ENCODE peak calls at places on chromosomes 5 and 9, in eight cellular contexts. One of them, this sample, is unnamed.

GRCh38 chr5:171592076-171592475 is 172.6 kb downstream of the FGF18 start:
- DNase-seq in C1 segment of cervical spinal cord: no peak
- DNase-seq in NCI-H748 treated with DMSO at 0.1 percent for 48 hours: no peak
- DNase-seq in H54: no peak
- DNase-seq in adipocyte: no peak
- DNase-seq in NCI-H2171 treated with DMSO at 0.1 percent for 48 hours: no peak
- DNase-seq in ELF-1: no peak
- DNase-seq in activated T-helper 1 cell treated with anti-CD3 and anti-CD28 coated beads, Interleukin-12 subunit alpha, Interleukin-12 subunit beta, Interleukin-2, Interleukin-4 antibody, amounts not matched to agents 30 ng/mL and 10 ng/mL and 1 ng/mL, durations not matched to agents 14 hours and 24 hours and 36 hours: no peak
- DNase-seq in this sample: no peak

GRCh38 chr9:115456515-115456914 is 338.6 kb upstream of the TNC start:
- DNase-seq in C1 segment of cervical spinal cord: no peak
- DNase-seq in NCI-H748 treated with DMSO at 0.1 percent for 48 hours: no peak
- DNase-seq in H54: no peak
- DNase-seq in adipocyte: peak; percentile 79
- DNase-seq in NCI-H2171 treated with DMSO at 0.1 percent for 48 hours: no peak
- DNase-seq in ELF-1: no peak
- DNase-seq in activated T-helper 1 cell treated with anti-CD3 and anti-CD28 coated beads, Interleukin-12 subunit alpha, Interleukin-12 subunit beta, Interleukin-2, Interleukin-4 antibody, amounts not matched to agents 30 ng/mL and 10 ng/mL and 1 ng/mL, durations not matched to agents 14 hours and 24 hours and 36 hours: no peak
- DNase-seq in this sample: no peak

GRCh38 chr9:72888943-72889342 is 63.9 kb downstream of the ALDH1A1 start:
- DNase-seq in C1 segment of cervical spinal cord: no peak
- DNase-seq in NCI-H748 treated with DMSO at 0.1 percent for 48 hours: no peak
- DNase-seq in H54: no peak
- DNase-seq in adipocyte: no peak
- DNase-seq in NCI-H2171 treated with DMSO at 0.1 percent for 48 hours: no peak
- DNase-seq in ELF-1: no peak
- DNase-seq in activated T-helper 1 cell treated with anti-CD3 and anti-CD28 coated beads, Interleukin-12 subunit alpha, Interleukin-12 subunit beta, Interleukin-2, Interleukin-4 antibody, amounts not matched to agents 30 ng/mL and 10 ng/mL and 1 ng/mL, durations not matched to agents 14 hours and 24 hours and 36 hours: no peak
- DNase-seq in this sample: no peak

GRCh38 chr5:1858436-1858835 is 24.3 kb downstream of the IRX4 start:
- DNase-seq in C1 segment of cervical spinal cord: no peak
- DNase-seq in NCI-H748 treated with DMSO at 0.1 percent for 48 hours: no peak
- DNase-seq in H54: no peak
- DNase-seq in adipocyte: no peak
- DNase-seq in NCI-H2171 treated with DMSO at 0.1 percent for 48 hours: no peak
- DNase-seq in ELF-1: no peak
- DNase-seq in activated T-helper 1 cell treated with anti-CD3 and anti-CD28 coated beads, Interleukin-12 subunit alpha, Interleukin-12 subunit beta, Interleukin-2, Interleukin-4 antibody, amounts not matched to agents 30 ng/mL and 10 ng/mL and 1 ng/mL, durations not matched to agents 14 hours and 24 hours and 36 hours: no peak
- DNase-seq in this sample: no peak

GRCh38 chr9:3441197-3441816 is 84.5 kb downstream of the RFX3 start:
- DNase-seq in C1 segment of cervical spinal cord: no peak
- DNase-seq in NCI-H748 treated with DMSO at 0.1 percent for 48 hours: peak; percentile 14
- DNase-seq in H54: peak; percentile 3
- DNase-seq in adipocyte: peak; percentile 70
- DNase-seq in NCI-H2171 treated with DMSO at 0.1 percent for 48 hours: peak; percentile 41
- DNase-seq in ELF-1: peak; percentile 11
- DNase-seq in activated T-helper 1 cell treated with anti-CD3 and anti-CD28 coated beads, Interleukin-12 subunit alpha, Interleukin-12 subunit beta, Interleukin-2, Interleukin-4 antibody, amounts not matched to agents 30 ng/mL and 10 ng/mL and 1 ng/mL, durations not matched to agents 14 hours and 24 hours and 36 hours: peak; percentile 18
- DNase-seq in this sample: peak; percentile 28

GRCh38 chr9:108056805-108057386 is 567.3 kb upstream of the KLF4 start:
- DNase-seq in C1 segment of cervical spinal cord: no peak
- DNase-seq in NCI-H748 treated with DMSO at 0.1 percent for 48 hours: no peak
- DNase-seq in H54: peak; percentile 24
- DNase-seq in adipocyte: peak; percentile 78
- DNase-seq in NCI-H2171 treated with DMSO at 0.1 percent for 48 hours: no peak
- DNase-seq in ELF-1: no peak
- DNase-seq in activated T-helper 1 cell treated with anti-CD3 and anti-CD28 coated beads, Interleukin-12 subunit alpha, Interleukin-12 subunit beta, Interleukin-2, Interleukin-4 antibody, amounts not matched to agents 30 ng/mL and 10 ng/mL and 1 ng/mL, durations not matched to agents 14 hours and 24 hours and 36 hours: no peak
- DNase-seq in this sample: no peak

GRCh38 chr5:60700347-60700815 is 415 bp upstream of the DEPDC1B start:
- DNase-seq in C1 segment of cervical spinal cord: no peak
- DNase-seq in NCI-H748 treated with DMSO at 0.1 percent for 48 hours: no peak
- DNase-seq in H54: no peak
- DNase-seq in adipocyte: peak; percentile 43
- DNase-seq in NCI-H2171 treated with DMSO at 0.1 percent for 48 hours: peak; percentile 42
- DNase-seq in ELF-1: no peak
- DNase-seq in activated T-helper 1 cell treated with anti-CD3 and anti-CD28 coated beads, Interleukin-12 subunit alpha, Interleukin-12 subunit beta, Interleukin-2, Interleukin-4 antibody, amounts not matched to agents 30 ng/mL and 10 ng/mL and 1 ng/mL, durations not matched to agents 14 hours and 24 hours and 36 hours: no peak
- DNase-seq in this sample: no peak

GRCh38 chr5:31534527-31535046 is 2.5 kb downstream of the C5orf22 start:
- DNase-seq in C1 segment of cervical spinal cord: no peak
- DNase-seq in NCI-H748 treated with DMSO at 0.1 percent for 48 hours: no peak
- DNase-seq in H54: no peak
- DNase-seq in adipocyte: no peak
- DNase-seq in NCI-H2171 treated with DMSO at 0.1 percent for 48 hours: no peak
- DNase-seq in ELF-1: no peak
- DNase-seq in activated T-helper 1 cell treated with anti-CD3 and anti-CD28 coated beads, Interleukin-12 subunit alpha, Interleukin-12 subunit beta, Interleukin-2, Interleukin-4 antibody, amounts not matched to agents 30 ng/mL and 10 ng/mL and 1 ng/mL, durations not matched to agents 14 hours and 24 hours and 36 hours: no peak
- DNase-seq in this sample: no peak

GRCh38 chr9:137963525-137963924 is 85.9 kb downstream of the CACNA1B start:
- DNase-seq in C1 segment of cervical spinal cord: no peak
- DNase-seq in NCI-H748 treated with DMSO at 0.1 percent for 48 hours: no peak
- DNase-seq in H54: no peak
- DNase-seq in adipocyte: no peak
- DNase-seq in NCI-H2171 treated with DMSO at 0.1 percent for 48 hours: no peak
- DNase-seq in ELF-1: no peak
- DNase-seq in activated T-helper 1 cell treated with anti-CD3 and anti-CD28 coated beads, Interleukin-12 subunit alpha, Interleukin-12 subunit beta, Interleukin-2, Interleukin-4 antibody, amounts not matched to agents 30 ng/mL and 10 ng/mL and 1 ng/mL, durations not matched to agents 14 hours and 24 hours and 36 hours: no peak
- DNase-seq in this sample: no peak

GRCh38 chr5:180802325-180803180 is at the start of gene MGAT1:
- DNase-seq in C1 segment of cervical spinal cord: peak; percentile 50
- DNase-seq in NCI-H748 treated with DMSO at 0.1 percent for 48 hours: peak; percentile 36
- DNase-seq in H54: peak; percentile 71
- DNase-seq in adipocyte: peak; percentile 97
- DNase-seq in NCI-H2171 treated with DMSO at 0.1 percent for 48 hours: peak; percentile 24
- DNase-seq in ELF-1: peak; percentile 63
- DNase-seq in activated T-helper 1 cell treated with anti-CD3 and anti-CD28 coated beads, Interleukin-12 subunit alpha, Interleukin-12 subunit beta, Interleukin-2, Interleukin-4 antibody, amounts not matched to agents 30 ng/mL and 10 ng/mL and 1 ng/mL, durations not matched to agents 14 hours and 24 hours and 36 hours: peak; percentile 72
- DNase-seq in this sample: peak; percentile 23